ENCODE peak calls at places on chromosomes 6 and 20, in seven cellular contexts. One of them, this sample, is unnamed.

GRCh38 chr20:44010162-44010704 is 95.6 kb downstream of the TOX2 start:
- DNase-seq in psoas muscle: no peak
- DNase-seq in upper lobe of right lung: no peak
- DNase-seq in A549: no peak
- DNase-seq in suprapubic skin: no peak
- DNase-seq in ascending aorta: no peak
- DNase-seq in uterus: no peak
- DNase-seq in this sample: no peak

GRCh38 chr20:31989030-31989645 is 21.1 kb upstream of the CCM2L start:
- DNase-seq in psoas muscle: no peak
- DNase-seq in upper lobe of right lung: no peak
- DNase-seq in A549: no peak
- DNase-seq in suprapubic skin: no peak
- DNase-seq in ascending aorta: no peak
- DNase-seq in uterus: no peak
- DNase-seq in this sample: no peak

GRCh38 chr20:2658414-2659354 is 5.3 kb downstream of the IDH3B start:
- DNase-seq in psoas muscle: no peak
- DNase-seq in upper lobe of right lung: no peak
- DNase-seq in A549: peak
- DNase-seq in suprapubic skin: no peak
- DNase-seq in ascending aorta: no peak
- DNase-seq in uterus: no peak
- DNase-seq in this sample: no peak

GRCh38 chr20:18287546-18287914 is 797 bp upstream of the ZNF133 start:
- DNase-seq in psoas muscle: no peak
- DNase-seq in upper lobe of right lung: peak
- DNase-seq in A549: no peak
- DNase-seq in suprapubic skin: peak
- DNase-seq in ascending aorta: no peak
- DNase-seq in uterus: peak
- DNase-seq in this sample: peak

GRCh38 chr6:158910484-158911075 is 89.4 kb downstream of the RSPH3 start:
- DNase-seq in psoas muscle: no peak
- DNase-seq in upper lobe of right lung: no peak
- DNase-seq in A549: no peak
- DNase-seq in suprapubic skin: no peak
- DNase-seq in ascending aorta: no peak
- DNase-seq in uterus: no peak
- DNase-seq in this sample: no peak

GRCh38 chr6:120378582-120379220 is 955.6 kb downstream of the TBC1D32 start:
- DNase-seq in psoas muscle: no peak
- DNase-seq in upper lobe of right lung: no peak
- DNase-seq in A549: peak
- DNase-seq in suprapubic skin: no peak
- DNase-seq in ascending aorta: no peak
- DNase-seq in uterus: no peak
- DNase-seq in this sample: no peak

GRCh38 chr6:6699741-6700367 is 111.3 kb downstream of the LY86 start:
- DNase-seq in psoas muscle: peak
- DNase-seq in upper lobe of right lung: no peak
- DNase-seq in A549: peak
- DNase-seq in suprapubic skin: peak
- DNase-seq in ascending aorta: no peak
- DNase-seq in uterus: peak
- DNase-seq in this sample: peak

GRCh38 chr6:52328721-52329120 is 33.2 kb upstream of the PAQR8 start:
- DNase-seq in psoas muscle: no peak
- DNase-seq in upper lobe of right lung: no peak
- DNase-seq in A549: no peak
- DNase-seq in suprapubic skin: no peak
- DNase-seq in ascending aorta: no peak
- DNase-seq in uterus: no peak
- DNase-seq in this sample: no peak

GRCh38 chr6:158548418-158549161 is 11.3 kb upstream of the TMEM181 start:
- DNase-seq in psoas muscle: no peak
- DNase-seq in upper lobe of right lung: peak
- DNase-seq in A549: no peak
- DNase-seq in suprapubic skin: no peak
- DNase-seq in ascending aorta: no peak
- DNase-seq in uterus: no peak
- DNase-seq in this sample: no peak

GRCh38 chr20:22352019-22352418 is 232.4 kb downstream of the FOXA2 start:
- DNase-seq in psoas muscle: no peak
- DNase-seq in upper lobe of right lung: no peak
- DNase-seq in A549: no peak
- DNase-seq in suprapubic skin: no peak
- DNase-seq in ascending aorta: no peak
- DNase-seq in uterus: no peak
- DNase-seq in this sample: no peak
- TF ChIP-seq CTCF in psoas muscle: no peak
- TF ChIP-seq CTCF in upper lobe of right lung: no peak
- TF ChIP-seq CTCF in A549: no peak
- TF ChIP-seq CTCF in suprapubic skin: no peak
- TF ChIP-seq CTCF in ascending aorta: no peak
- TF ChIP-seq CTCF in uterus: no peak
- TF ChIP-seq CTCF in this sample: no peak

DNA sequence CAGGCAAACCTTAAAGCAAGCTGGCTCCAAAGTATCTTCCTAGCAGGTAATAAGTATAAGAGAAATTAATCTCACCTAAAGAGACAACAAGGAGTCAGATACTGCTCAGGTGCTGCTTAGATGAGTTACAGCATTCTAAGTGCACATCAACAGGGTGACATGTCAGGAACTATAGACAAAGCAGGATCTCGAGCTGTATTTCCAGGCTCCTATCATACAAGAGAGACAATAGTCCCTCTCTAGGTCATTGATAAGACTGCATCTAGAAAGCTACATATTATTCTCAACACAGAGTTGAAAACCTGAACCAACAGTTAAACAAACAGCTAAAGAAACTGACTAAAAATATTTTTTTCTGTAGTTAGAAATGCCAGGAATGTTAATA is 3.9 kb downstream of the PTPRK start:
- DNase-seq in psoas muscle: no peak
- DNase-seq in upper lobe of right lung: no peak
- DNase-seq in A549: no peak
- DNase-seq in suprapubic skin: no peak
- DNase-seq in ascending aorta: no peak
- DNase-seq in uterus: no peak
- DNase-seq in this sample: no peak
- H3K27ac ChIP-seq in psoas muscle: peak
- H3K27ac ChIP-seq in upper lobe of right lung: no peak
- H3K27ac ChIP-seq in A549: peak
- H3K27ac ChIP-seq in suprapubic skin: no peak
- H3K27ac ChIP-seq in ascending aorta: no peak
- H3K27ac ChIP-seq in uterus: no peak
- H3K27ac ChIP-seq in this sample: no peak

DNA sequence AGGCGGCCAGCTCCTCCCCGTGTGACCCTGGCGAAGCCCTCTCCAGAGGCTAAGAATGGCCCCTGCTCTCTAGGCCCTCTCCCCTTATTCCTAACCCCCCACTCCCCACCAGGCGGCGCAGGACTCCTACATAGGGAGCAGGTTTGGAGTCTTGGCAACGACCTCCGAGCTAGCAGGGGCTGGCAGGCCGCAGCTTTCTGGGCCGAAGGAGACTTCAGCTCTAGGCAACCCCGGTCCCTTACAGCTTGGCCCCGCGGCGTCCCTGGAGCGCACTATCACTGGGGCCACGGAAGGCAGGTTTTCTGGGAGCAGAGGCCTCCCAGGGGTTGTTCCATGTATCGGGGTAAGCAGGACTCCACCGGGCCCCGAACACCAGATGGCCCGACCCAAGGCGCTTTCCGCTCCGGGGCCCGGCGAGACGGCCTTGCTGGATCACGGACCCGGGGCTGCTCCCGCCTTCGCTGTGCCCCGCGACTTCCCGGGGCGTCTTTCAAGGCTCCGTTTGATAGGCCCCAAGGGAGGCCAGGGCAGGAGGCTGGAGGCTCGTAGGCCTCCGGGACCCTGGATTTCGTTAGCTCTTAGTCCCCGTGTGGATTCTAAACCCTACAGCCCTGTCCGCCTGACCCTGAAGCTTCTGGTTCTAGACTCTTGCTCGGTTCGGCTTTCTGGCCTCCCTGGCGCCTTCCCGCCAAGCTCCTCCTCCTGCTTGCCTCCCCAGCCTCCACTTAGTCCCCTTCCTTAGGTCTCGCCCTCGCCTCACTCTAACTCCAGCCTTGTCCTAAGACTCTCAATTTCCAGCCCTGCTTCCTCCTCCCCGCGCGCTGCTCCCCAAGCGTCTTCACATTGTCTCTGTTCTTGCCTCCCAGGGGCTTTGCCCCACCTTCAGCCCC is 1.9 kb downstream of the SLC32A1 start:
- DNase-seq in psoas muscle: no peak
- DNase-seq in upper lobe of right lung: no peak
- DNase-seq in A549: peak
- DNase-seq in suprapubic skin: no peak
- DNase-seq in ascending aorta: no peak
- DNase-seq in uterus: peak
- DNase-seq in this sample: no peak
- TF ChIP-seq CTCF in psoas muscle: peak
- TF ChIP-seq CTCF in upper lobe of right lung: peak
- TF ChIP-seq CTCF in A549: peak
- TF ChIP-seq CTCF in suprapubic skin: no peak
- TF ChIP-seq CTCF in ascending aorta: peak
- TF ChIP-seq CTCF in uterus: peak
- TF ChIP-seq CTCF in this sample: peak

GRCh38 chr20:49478754-49479689 is 3.4 kb downstream of the KCNB1 start:
- DNase-seq in psoas muscle: no peak
- DNase-seq in upper lobe of right lung: no peak
- DNase-seq in A549: no peak
- DNase-seq in suprapubic skin: no peak
- DNase-seq in ascending aorta: no peak
- DNase-seq in uterus: no peak
- DNase-seq in this sample: no peak
- H3K27ac ChIP-seq in psoas muscle: no peak
- H3K27ac ChIP-seq in upper lobe of right lung: no peak
- H3K27ac ChIP-seq in A549: no peak
- H3K27ac ChIP-seq in suprapubic skin: no peak
- H3K27ac ChIP-seq in ascending aorta: no peak
- H3K27ac ChIP-seq in uterus: no peak
- H3K27ac ChIP-seq in this sample: no peak

GRCh38 chr6:81148726-81149125 is 603.8 kb downstream of the TENT5A start:
- DNase-seq in psoas muscle: no peak
- DNase-seq in upper lobe of right lung: no peak
- DNase-seq in A549: no peak
- DNase-seq in suprapubic skin: no peak
- DNase-seq in ascending aorta: no peak
- DNase-seq in uterus: no peak
- DNase-seq in this sample: no peak

GRCh38 chr6:81144346-81144745 is 608.1 kb downstream of the TENT5A start:
- DNase-seq in psoas muscle: no peak
- DNase-seq in upper lobe of right lung: no peak
- DNase-seq in A549: no peak
- DNase-seq in suprapubic skin: no peak
- DNase-seq in ascending aorta: no peak
- DNase-seq in uterus: no peak
- DNase-seq in this sample: no peak

GRCh38 chr6:81145506-81145905 is 607.0 kb downstream of the TENT5A start:
- DNase-seq in psoas muscle: no peak
- DNase-seq in upper lobe of right lung: no peak
- DNase-seq in A549: no peak
- DNase-seq in suprapubic skin: no peak
- DNase-seq in ascending aorta: no peak
- DNase-seq in uterus: no peak
- DNase-seq in this sample: no peak
- TF ChIP-seq CTCF in psoas muscle: no peak
- TF ChIP-seq CTCF in upper lobe of right lung: no peak
- TF ChIP-seq CTCF in A549: no peak
- TF ChIP-seq CTCF in suprapubic skin: no peak
- TF ChIP-seq CTCF in ascending aorta: no peak
- TF ChIP-seq CTCF in uterus: no peak
- TF ChIP-seq CTCF in this sample: no peak

DNA sequence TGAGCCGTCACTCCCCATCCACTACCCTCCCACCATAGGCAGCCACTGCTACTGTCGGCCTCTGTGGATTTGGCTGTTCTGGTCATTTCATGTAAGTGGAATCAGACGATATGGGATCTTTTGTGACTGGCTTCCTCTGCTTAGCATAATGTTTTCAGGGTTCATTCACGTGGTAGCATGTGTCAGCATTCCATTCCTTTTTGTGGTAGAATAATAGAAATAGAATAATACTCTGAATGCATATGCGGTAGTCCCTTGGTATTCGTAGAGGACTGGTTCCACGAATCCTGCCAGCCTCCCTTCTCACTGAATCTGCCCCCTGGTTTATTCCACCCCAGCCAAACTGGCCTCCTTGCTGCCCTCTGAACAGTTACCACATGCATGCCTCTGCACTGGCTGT is 402.6 kb upstream of the SULF2 start:
- DNase-seq in psoas muscle: no peak
- DNase-seq in upper lobe of right lung: no peak
- DNase-seq in A549: no peak
- DNase-seq in suprapubic skin: no peak
- DNase-seq in ascending aorta: no peak
- DNase-seq in uterus: no peak
- DNase-seq in this sample: no peak
- H3K27ac ChIP-seq in psoas muscle: no peak
- H3K27ac ChIP-seq in upper lobe of right lung: no peak
- H3K27ac ChIP-seq in A549: no peak
- H3K27ac ChIP-seq in suprapubic skin: no peak
- H3K27ac ChIP-seq in ascending aorta: no peak
- H3K27ac ChIP-seq in uterus: no peak
- H3K27ac ChIP-seq in this sample: no peak

GRCh38 chr6:83998021-83998584 is 35.5 kb upstream of the MRAP2 start:
- DNase-seq in psoas muscle: no peak
- DNase-seq in upper lobe of right lung: no peak
- DNase-seq in A549: no peak
- DNase-seq in suprapubic skin: no peak
- DNase-seq in ascending aorta: no peak
- DNase-seq in uterus: no peak
- DNase-seq in this sample: no peak
- TF ChIP-seq CTCF in psoas muscle: no peak
- TF ChIP-seq CTCF in upper lobe of right lung: no peak
- TF ChIP-seq CTCF in A549: no peak
- TF ChIP-seq CTCF in suprapubic skin: no peak
- TF ChIP-seq CTCF in ascending aorta: no peak
- TF ChIP-seq CTCF in uterus: no peak
- TF ChIP-seq CTCF in this sample: no peak

GRCh38 chr6:836276-836853 is 143.4 kb upstream of the EXOC2 start:
- DNase-seq in psoas muscle: no peak
- DNase-seq in upper lobe of right lung: no peak
- DNase-seq in A549: peak
- DNase-seq in suprapubic skin: no peak
- DNase-seq in ascending aorta: no peak
- DNase-seq in uterus: no peak
- DNase-seq in this sample: no peak
- H3K27ac ChIP-seq in psoas muscle: peak
- H3K27ac ChIP-seq in upper lobe of right lung: no peak
- H3K27ac ChIP-seq in A549: peak
- H3K27ac ChIP-seq in suprapubic skin: no peak
- H3K27ac ChIP-seq in ascending aorta: no peak
- H3K27ac ChIP-seq in uterus: no peak
- H3K27ac ChIP-seq in this sample: no peak

GRCh38 chr20:51712501-51713212 is 55.5 kb downstream of the ATP9A start:
- DNase-seq in psoas muscle: peak
- DNase-seq in upper lobe of right lung: no peak
- DNase-seq in A549: peak
- DNase-seq in suprapubic skin: no peak
- DNase-seq in ascending aorta: no peak
- DNase-seq in uterus: no peak
- DNase-seq in this sample: no peak
- TF ChIP-seq CTCF in psoas muscle: no peak
- TF ChIP-seq CTCF in upper lobe of right lung: no peak
- TF ChIP-seq CTCF in A549: peak
- TF ChIP-seq CTCF in suprapubic skin: no peak
- TF ChIP-seq CTCF in ascending aorta: peak
- TF ChIP-seq CTCF in uterus: no peak
- TF ChIP-seq CTCF in this sample: no peak

This sample was measured in lower lobe of right lung.